ENCODE peak calls at places on chromosomes 5 and 9, in ten cellular contexts. B is dorsolateral prefrontal cortex, V is testis, I is spleen, L is esophagus squamous epithelium, G is neural progenitor cell, H is esophagus muscularis mucosa, P is hepatocyte, E is gastrocnemius medialis, N is brain microvascular endothelial cell. X is an unnamed sample.

GRCh38 chr5:127812570-127812969 is 109.4 kb downstream of the CCDC192 start:
- DNase-seq in N (no peak), L (no peak), H (no peak), I (no peak), G (no peak), V (no peak), B (no peak), P (peak), E (no peak), X (no peak)

GRCh38 chr5:74262810-74263209 is 377.7 kb downstream of the ENC1 start:
- DNase-seq in G (no peak), H (peak), N (no peak), I (no peak), P (no peak), E (no peak), L (no peak), V (no peak), B (no peak), X (no peak)

GRCh38 chr9:86902606-86903460 is 44.5 kb downstream of the GAS1 start:
- DNase-seq in I (no peak), N (no peak), P (peak), E (no peak), H (peak), B (no peak), G (peak), L (no peak), V (no peak), X (no peak)

GRCh38 chr5:107248065-107248695 is 422.6 kb downstream of the EFNA5 start:
- DNase-seq in E (peak), N (peak), V (peak), P (peak), L (no peak), I (no peak), B (peak), H (no peak), G (peak), X (peak)

GRCh38 chr5:31990701-31991110 is 183.4 kb downstream of the GOLPH3 start:
- DNase-seq in H (no peak), P (no peak), L (no peak), I (peak), E (no peak), V (no peak), B (no peak), G (no peak), N (no peak), X (no peak)

GRCh38 chr5:111159845-111160244 is 64.3 kb upstream of the CAMK4 start:
- DNase-seq in H (no peak), B (no peak), V (no peak), I (no peak), E (no peak), N (no peak), G (no peak), P (peak), L (no peak), X (no peak)

GRCh38 chr5:14153932-14154646 is 10.9 kb downstream of the TRIO start:
- DNase-seq in B (peak), G (peak), L (no peak), N (peak), V (peak), I (no peak), H (peak), E (peak), P (peak), X (no peak)

GRCh38 chr5:41882765-41883164 is 12.5 kb upstream of the OXCT1 start:
- DNase-seq in B (no peak), L (no peak), I (no peak), V (no peak), N (no peak), P (no peak), G (no peak), H (no peak), E (no peak), X (no peak)

GRCh38 chr9:38389313-38389712 is 3.2 kb upstream of the ALDH1B1 start:
- DNase-seq in E (no peak), V (no peak), I (no peak), B (no peak), H (no peak), L (no peak), N (no peak), P (no peak), G (no peak), X (no peak)

GRCh38 chr9:27086818-27087680 is 22.0 kb upstream of the TEK start:
- DNase-seq in G (no peak), N (peak), V (no peak), E (no peak), P (peak), H (no peak), B (no peak), L (no peak), I (no peak), X (no peak)

GRCh38 chr5:60332244-60333018 is 367.5 kb downstream of the DEPDC1B start:
- DNase-seq in N (peak), P (no peak), B (no peak), G (no peak), L (no peak), V (no peak), H (no peak), I (no peak), E (no peak), X (no peak)

GRCh38 chr5:134574521-134574920 is 49.1 kb downstream of the JADE2 start:
- DNase-seq in L (no peak), N (no peak), B (no peak), P (no peak), V (no peak), G (no peak), E (no peak), H (no peak), I (no peak), X (no peak)

GRCh38 chr5:111563041-111563822 is 50.9 kb upstream of the STARD4 start:
- DNase-seq in N (peak), V (no peak), E (no peak), L (no peak), B (no peak), G (no peak), H (no peak), P (peak), I (no peak), X (no peak)

GRCh38 chr9:107323836-107324235 is 40.8 kb downstream of the RAD23B start:
- DNase-seq in B (no peak), H (no peak), P (no peak), E (no peak), N (no peak), V (no peak), G (no peak), I (no peak), L (no peak), X (no peak)

GRCh38 chr5:119275873-119276214 is 80.0 kb upstream of the TNFAIP8 start:
- DNase-seq in N (no peak), I (no peak), V (no peak), G (no peak), L (no peak), H (no peak), P (no peak), B (no peak), E (no peak), X (no peak)

GRCh38 chr9:101795147-101795546 is 56.7 kb upstream of the GRIN3A start:
- DNase-seq in L (no peak), V (no peak), N (no peak), I (no peak), H (no peak), E (no peak), B (no peak), P (no peak), G (no peak), X (no peak)

GRCh38 chr5:8050616-8051015 is 181.7 kb downstream of the MTRR start:
- DNase-seq in B (no peak), V (no peak), H (no peak), N (no peak), P (no peak), E (no peak), I (no peak), L (no peak), G (no peak), X (no peak)

GRCh38 chr5:38403407-38403806 is 145.0 kb downstream of the EGFLAM start:
- DNase-seq in V (no peak), E (no peak), G (no peak), L (no peak), B (no peak), H (no peak), P (no peak), I (no peak), N (peak), X (no peak)

GRCh38 chr5:83277154-83277553 is 194.4 kb upstream of the VCAN start:
- DNase-seq in E (no peak), P (no peak), L (no peak), G (no peak), B (no peak), H (no peak), V (no peak), I (no peak), N (no peak), X (no peak)

GRCh38 chr5:59678959-59679358 is 214.6 kb downstream of the PDE4D start:
- DNase-seq in G (no peak), E (no peak), P (no peak), N (no peak), H (no peak), I (no peak), L (no peak), V (no peak), B (no peak), X (no peak)

GRCh38 chr5:432928-433791 is 9.8 kb upstream of the EXOC3 start:
- DNase-seq in P (no peak), B (no peak), G (no peak), E (no peak), V (no peak), N (no peak), I (no peak), H (no peak), L (no peak), X (no peak)

GRCh38 chr9:81535542-81536241 is 153.7 kb downstream of the TLE1 start:
- DNase-seq in N (peak), B (no peak), V (no peak), L (no peak), P (peak), E (no peak), H (no peak), G (peak), I (no peak), X (no peak)

GRCh38 chr5:145856285-145856818 is 16.5 kb downstream of the GRXCR2 start:
- DNase-seq in L (no peak), H (no peak), E (peak), G (peak), N (peak), P (peak), B (no peak), V (peak), I (peak), X (peak)

GRCh38 chr5:37249820-37250175 is 622 bp upstream of the CPLANE1 start:
- DNase-seq in H (no peak), V (no peak), P (no peak), I (no peak), B (no peak), L (no peak), G (no peak), N (no peak), E (no peak), X (no peak)

GRCh38 chr5:37248387-37248969 is 698 bp downstream of the CPLANE1 start:
- DNase-seq in P (peak), G (peak), B (no peak), L (no peak), N (peak), V (no peak), E (no peak), H (no peak), I (no peak), X (no peak)

GRCh38 chr5:37247036-37247435 is 2.1 kb downstream of the CPLANE1 start:
- DNase-seq in H (no peak), G (no peak), E (no peak), P (no peak), V (no peak), B (no peak), I (no peak), L (no peak), N (no peak), X (no peak)

GRCh38 chr5:37247496-37247895 is 1.7 kb downstream of the CPLANE1 start:
- DNase-seq in N (no peak), E (no peak), V (no peak), H (no peak), P (no peak), I (no peak), G (no peak), L (no peak), B (no peak), X (no peak)

DNA sequence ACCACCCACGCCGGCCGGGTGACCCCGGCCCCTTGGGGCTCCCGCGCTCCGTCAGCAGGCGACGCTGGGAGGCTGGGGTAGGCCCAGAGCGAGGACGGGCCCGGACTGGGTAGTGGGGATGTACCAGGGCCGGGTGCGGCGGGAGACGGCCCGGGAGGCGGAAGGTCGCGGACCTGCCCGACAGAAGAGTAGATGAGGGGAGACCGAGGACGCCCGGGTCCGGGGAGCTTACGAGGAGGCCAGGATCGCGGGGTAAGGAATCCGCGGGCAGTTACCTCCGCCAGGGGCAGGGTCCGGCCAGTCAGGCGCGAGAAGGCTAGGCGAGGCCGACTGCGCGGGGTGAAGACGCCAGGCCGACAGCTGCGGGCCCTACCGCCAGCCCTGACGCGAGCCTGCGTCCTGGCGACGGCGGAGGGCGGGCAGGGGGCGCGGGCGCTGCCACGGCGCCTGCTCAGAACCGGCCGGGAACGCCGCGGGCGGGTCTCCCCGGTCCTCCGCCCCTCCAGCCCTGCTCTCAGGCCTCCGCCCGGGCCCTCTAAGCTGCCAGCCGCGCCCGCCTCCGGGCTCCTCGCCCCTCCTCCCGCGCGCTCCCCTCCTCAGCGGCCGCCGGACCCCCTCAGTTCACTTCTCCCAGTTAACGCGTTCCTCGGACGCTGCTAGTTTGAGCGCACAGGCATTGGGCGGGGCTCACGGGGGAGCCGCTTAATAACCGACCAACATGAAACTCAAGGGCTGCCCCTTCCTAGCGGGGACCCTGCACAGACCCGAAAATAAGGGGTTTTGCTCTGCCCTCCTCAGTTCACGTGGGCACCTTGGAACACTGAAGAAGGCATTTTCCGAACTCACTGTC is at the start of gene CPLANE1:
- DNase-seq in B (peak), N (peak), E (peak), V (peak), I (peak), H (peak), P (peak), G (peak), L (peak), X (peak)
- H3K27ac ChIP-seq in B (peak), N (peak), E (peak), V (peak), I (peak), H (peak), P (peak), G (peak), L (peak), X (peak)

GRCh38 chr5:177515580-177515979 is 1.2 kb downstream of the DDX41 start:
- DNase-seq in P (no peak), B (no peak), V (no peak), I (no peak), L (no peak), H (no peak), G (no peak), E (no peak), N (no peak), X (no peak)

GRCh38 chr5:177513500-177513899 is 3.3 kb downstream of the DDX41 start:
- DNase-seq in E (no peak), G (no peak), I (peak), N (no peak), H (no peak), P (no peak), B (no peak), V (no peak), L (no peak), X (no peak)

GRCh38 chr5:177519463-177520235 is 2.9 kb upstream of the DDX41 start:
- DNase-seq in N (no peak), E (no peak), L (no peak), H (no peak), P (no peak), I (peak), V (no peak), B (no peak), G (no peak), X (no peak)

GRCh38 chr5:177514541-177514940 is 2.2 kb downstream of the DDX41 start:
- DNase-seq in B (no peak), L (no peak), G (no peak), V (no peak), N (no peak), H (no peak), I (no peak), E (no peak), P (no peak), X (no peak)

DNA sequence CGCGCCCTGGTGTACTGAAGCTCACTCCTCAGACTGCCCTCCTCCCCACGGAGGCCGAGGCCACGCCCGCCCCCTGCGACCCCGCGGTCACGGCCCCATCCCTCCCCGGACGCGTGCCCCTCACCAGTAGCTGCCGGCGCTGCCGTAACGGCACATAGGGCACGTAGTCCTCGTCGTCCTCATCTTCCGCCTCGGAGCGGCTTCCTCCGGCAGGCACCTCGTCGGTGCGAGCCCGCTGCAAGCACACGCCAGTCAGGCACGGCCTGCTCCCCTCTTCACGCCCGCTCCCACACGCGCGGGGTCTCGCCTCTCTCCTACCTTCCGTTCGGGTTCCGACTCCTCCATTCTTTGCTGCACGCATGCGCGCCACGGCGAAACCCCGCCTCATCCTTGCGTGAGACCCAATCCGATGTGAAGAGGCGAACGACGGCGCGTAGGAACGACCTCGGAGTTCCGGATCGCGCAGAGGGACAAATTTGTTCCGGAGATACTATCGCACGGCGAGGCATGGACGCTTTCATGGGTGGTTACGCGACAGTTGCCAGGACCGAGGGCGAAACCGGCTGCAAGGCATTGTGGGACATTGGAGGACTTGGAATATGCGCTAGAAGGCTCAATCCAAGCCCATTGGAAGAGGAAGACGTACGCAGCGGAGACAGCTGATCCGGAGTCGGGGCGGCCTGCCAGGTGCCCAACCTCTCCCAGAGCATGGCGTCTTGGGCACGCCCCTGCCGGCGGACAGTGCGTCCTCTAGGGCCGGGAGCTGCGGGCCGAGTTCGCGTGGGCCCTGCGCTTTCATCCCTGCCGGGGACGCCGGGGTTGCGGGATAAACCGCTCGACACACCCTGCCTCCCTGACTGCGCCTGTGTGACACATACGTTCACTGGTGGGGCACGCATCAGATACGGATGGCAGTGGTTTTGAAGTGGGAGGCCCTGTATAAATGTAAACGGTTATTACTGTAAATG is at the start of gene DDX41:
- DNase-seq in G (peak), N (peak), E (peak), H (peak), L (peak), I (peak), P (peak), V (peak), B (peak), X (peak)
- TF ChIP-seq CTCF in G (peak), N (peak), E (peak), H (peak), L (peak), I (peak), P (no peak), V (peak), B (peak), X (no peak)

GRCh38 chr5:69083412-69083811 is 10.4 kb upstream of the SLC30A5 start:
- DNase-seq in V (no peak), E (no peak), P (peak), I (no peak), L (no peak), B (no peak), G (peak), H (no peak), N (no peak), X (no peak)
- H3K27ac ChIP-seq in V (no peak), E (no peak), P (no peak), I (no peak), L (no peak), B (no peak), G (no peak), H (no peak), N (no peak), X (no peak)

DNA sequence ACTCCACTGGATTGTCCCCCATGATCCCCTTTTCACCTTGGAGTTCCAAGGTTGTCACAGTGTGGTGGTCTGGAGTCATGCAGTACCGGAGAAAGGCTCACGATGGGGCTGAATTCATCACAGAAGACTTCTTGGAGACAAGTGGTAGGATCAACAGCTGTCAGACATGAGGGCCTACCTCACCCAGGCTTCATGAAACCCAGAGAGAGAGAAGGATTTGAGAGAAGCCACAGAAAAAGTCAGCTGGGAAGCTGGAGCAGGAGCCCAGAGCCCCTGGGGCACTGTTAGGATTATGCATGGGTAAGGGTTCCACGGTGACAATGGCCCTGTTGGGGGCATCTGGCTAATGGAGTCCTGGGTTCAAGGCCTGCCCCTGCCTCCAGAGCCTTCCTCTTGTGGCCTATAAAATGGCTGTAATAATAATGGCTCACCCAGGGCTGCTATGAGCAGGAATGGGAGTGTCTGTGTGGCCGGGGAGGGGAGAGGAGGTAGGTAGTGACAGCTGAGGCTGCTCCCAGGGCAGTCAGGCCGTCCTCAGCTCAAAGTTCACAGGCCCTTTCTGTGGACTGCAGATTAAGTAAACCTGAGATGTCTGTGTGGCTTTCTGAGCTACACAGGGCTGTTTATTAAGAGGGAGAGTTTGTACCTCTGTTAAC is 910 bp downstream of the TRIM14 start:
- DNase-seq in G (peak), E (no peak), I (no peak), B (no peak), L (no peak), H (no peak), N (no peak), V (peak), P (peak), X (no peak)
- TF ChIP-seq CTCF in G (peak), E (no peak), I (peak), B (no peak), L (peak), H (no peak), N (peak), V (no peak), P (no peak), X (no peak)

GRCh38 chr5:17123785-17124184 is 93.6 kb upstream of the BASP1 start:
- DNase-seq in I (no peak), B (no peak), H (no peak), G (no peak), L (no peak), V (peak), E (no peak), P (no peak), N (no peak), X (no peak)

GRCh38 chr5:17120209-17120608 is 97.2 kb upstream of the BASP1 start:
- DNase-seq in B (no peak), L (no peak), E (no peak), N (no peak), P (no peak), V (no peak), I (no peak), H (no peak), G (no peak), X (no peak)

GRCh38 chr5:17121776-17122175 is 95.7 kb upstream of the BASP1 start:
- DNase-seq in L (no peak), B (no peak), G (no peak), H (no peak), I (no peak), N (no peak), P (no peak), V (no peak), E (no peak), X (no peak)

GRCh38 chr5:17118631-17119030 is 98.8 kb upstream of the BASP1 start:
- DNase-seq in E (peak), G (no peak), I (no peak), B (peak), N (peak), H (no peak), P (peak), L (peak), V (peak), X (peak)

GRCh38 chr5:17123010-17123409 is 94.4 kb upstream of the BASP1 start:
- DNase-seq in P (no peak), I (no peak), H (no peak), G (no peak), E (no peak), L (no peak), N (no peak), V (peak), B (no peak), X (no peak)
- H3K27ac ChIP-seq in P (no peak), I (no peak), H (no peak), G (no peak), E (no peak), L (no peak), N (no peak), V (peak), B (no peak), X (peak)

X was measured in tibial nerve.